ENCODE peak calls at places on chromosomes 7 and 10, in seven cellular contexts. P, W, V, M, L, F and R are unnamed samples.

GRCh38 chr10:70756710-70757360 is 28.3 kb downstream of the TBATA start:
- DNase-seq in P (no peak), W (no peak), V (no peak), M (no peak), L (no peak), F (no peak), R (no peak)

GRCh38 chr7:130941322-130942210 is 207.6 kb upstream of the KLF14 start:
- DNase-seq in P (peak; percentile 50), W (no peak), V (no peak), M (peak; percentile 70), L (no peak), F (no peak), R (no peak)

GRCh38 chr7:41097501-41097900 is 605.4 kb downstream of the INHBA start:
- DNase-seq in P (no peak), W (no peak), V (no peak), M (peak; percentile 70), L (no peak), F (peak; percentile 85), R (no peak)

GRCh38 chr7:26153246-26153822 is 1.3 kb downstream of the NFE2L3 start:
- DNase-seq in P (no peak), W (peak; percentile 69), V (no peak), M (no peak), L (no peak), F (no peak), R (no peak)

GRCh38 chr7:99539213-99539811 is 12.6 kb downstream of the FAM200A start:
- DNase-seq in P (no peak), W (no peak), V (no peak), M (no peak), L (no peak), F (no peak), R (no peak)

GRCh38 chr10:89163265-89163995 is 43.7 kb downstream of the CH25H start:
- DNase-seq in P (no peak), W (no peak), V (peak; percentile 93), M (no peak), L (peak; percentile 36), F (no peak), R (peak; percentile 26)

GRCh38 chr7:29598607-29599006 is 35.0 kb downstream of the PRR15 start:
- DNase-seq in P (no peak), W (no peak), V (peak; percentile 12), M (no peak), L (no peak), F (no peak), R (no peak)

GRCh38 chr10:128897414-128897928 is 569.6 kb upstream of the MGMT start:
- DNase-seq in P (no peak), W (peak; percentile 36), V (peak; percentile 57), M (no peak), L (no peak), F (no peak), R (no peak)

GRCh38 chr7:13563257-13563656 is 426.2 kb downstream of the ETV1 start:
- DNase-seq in P (no peak), W (no peak), V (no peak), M (no peak), L (no peak), F (no peak), R (no peak)

GRCh38 chr7:7181519-7182155 is 707 bp upstream of the C1GALT1 start:
- DNase-seq in P (peak; percentile 37), W (peak; percentile 82), V (no peak), M (peak; percentile 54), L (no peak), F (no peak), R (peak; percentile 79)